ENCODE peak calls at places on chromosomes 1 and 21, in seven cellular contexts. G, Z, W, R, Y, D and A are unnamed samples.

GRCh38 chr1:40252601-40253000 is 4.9 kb downstream of the TMCO2 start:
- DNase-seq in G (no peak), Z (no peak), W (no peak), R (no peak), Y (no peak), D (no peak), A (no peak)

GRCh38 chr1:38613996-38614395 is 245.6 kb downstream of the RRAGC start:
- DNase-seq in G (no peak), Z (no peak), W (peak), R (no peak), Y (no peak), D (no peak), A (peak)

GRCh38 chr1:226657788-226658537 is 81.1 kb downstream of the ITPKB start:
- DNase-seq in G (no peak), Z (no peak), W (no peak), R (no peak), Y (peak), D (peak), A (peak)

GRCh38 chr1:159058751-159059150 is 17.8 kb downstream of the AIM2 start:
- DNase-seq in G (no peak), Z (no peak), W (no peak), R (no peak), Y (no peak), D (no peak), A (no peak)

GRCh38 chr1:76103034-76103433 is 28.5 kb downstream of the ST6GALNAC3 start:
- DNase-seq in G (no peak), Z (no peak), W (no peak), R (no peak), Y (no peak), D (no peak), A (no peak)

GRCh38 chr1:156608036-156608674 is 6.9 kb upstream of the GPATCH4 start:
- DNase-seq in G (peak), Z (peak), W (peak), R (peak), Y (no peak), D (no peak), A (no peak)

GRCh38 chr1:36008546-36009197 is 75.2 kb upstream of the TEKT2 start:
- DNase-seq in G (no peak), Z (no peak), W (no peak), R (no peak), Y (no peak), D (no peak), A (no peak)

GRCh38 chr21:36698160-36699025 is 522 bp upstream of the SIM2 start:
- DNase-seq in G (no peak), Z (no peak), W (no peak), R (no peak), Y (no peak), D (peak), A (peak)

GRCh38 chr1:182301467-182302198 is 90.0 kb downstream of the GLUL start:
- DNase-seq in G (no peak), Z (peak), W (peak), R (no peak), Y (no peak), D (no peak), A (no peak)

GRCh38 chr1:63730211-63730610 is 43.6 kb upstream of the ROR1 start:
- DNase-seq in G (no peak), Z (no peak), W (no peak), R (no peak), Y (no peak), D (no peak), A (no peak)

GRCh38 chr1:18568489-18568888 is 62.2 kb upstream of the PAX7 start:
- DNase-seq in G (no peak), Z (no peak), W (no peak), R (no peak), Y (no peak), D (no peak), A (no peak)

GRCh38 chr1:148166558-148167492 is 14.7 kb upstream of the NBPF11 start:
- DNase-seq in G (peak), Z (no peak), W (no peak), R (no peak), Y (no peak), D (no peak), A (no peak)

GRCh38 chr1:160837558-160838205 is 25.0 kb downstream of the CD244 start:
- DNase-seq in G (peak), Z (no peak), W (no peak), R (peak), Y (no peak), D (peak), A (peak)

DNA sequence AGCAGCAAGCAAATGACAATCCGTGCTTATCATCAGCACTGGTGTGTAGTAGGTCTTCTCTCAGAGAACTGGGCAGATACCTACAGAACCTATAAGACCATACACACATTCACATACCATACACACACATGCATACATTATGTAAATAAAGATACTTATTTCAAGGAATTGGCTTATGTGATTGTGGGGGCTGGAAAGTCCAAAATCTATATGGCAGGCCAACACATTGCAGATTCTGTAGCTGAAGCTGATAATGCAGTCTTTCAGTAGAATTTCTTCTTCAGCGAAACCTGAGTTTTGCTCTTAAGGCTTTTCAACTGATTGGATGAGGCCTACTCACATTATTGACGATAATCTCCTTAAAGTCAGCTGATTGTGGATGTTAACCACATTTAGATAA is 24.1 kb downstream of the RAP1A start:
- DNase-seq in G (no peak), Z (no peak), W (no peak), R (no peak), Y (no peak), D (no peak), A (no peak)
- H3K27ac ChIP-seq in G (no peak), Z (no peak), W (no peak), R (no peak), Y (no peak), D (no peak), A (no peak)

GRCh38 chr1:154338875-154339274 is 13.6 kb downstream of the ATP8B2 start:
- DNase-seq in G (no peak), Z (no peak), W (no peak), R (no peak), Y (no peak), D (no peak), A (no peak)
- H3K4me3 ChIP-seq in G (no peak), Z (no peak), W (no peak), R (peak), Y (no peak), D (no peak), A (no peak)

GRCh38 chr1:113759341-113760101 is at the start of gene PHTF1:
- DNase-seq in G (peak), Z (peak), W (peak), R (peak), Y (peak), D (peak), A (peak)

GRCh38 chr1:113760102-113760804 is 967 bp upstream of the PHTF1 start:
- DNase-seq in G (no peak), Z (no peak), W (no peak), R (no peak), Y (no peak), D (no peak), A (no peak)

GRCh38 chr1:113761937-113762336 is 2.7 kb upstream of the PHTF1 start:
- DNase-seq in G (no peak), Z (no peak), W (no peak), R (no peak), Y (no peak), D (no peak), A (no peak)

GRCh38 chr1:113756461-113756860 is 2.8 kb downstream of the PHTF1 start:
- DNase-seq in G (no peak), Z (no peak), W (no peak), R (no peak), Y (no peak), D (no peak), A (no peak)

GRCh38 chr1:113758631-113759340 is 500 bp downstream of the PHTF1 start:
- DNase-seq in G (peak), Z (peak), W (peak), R (peak), Y (peak), D (peak), A (peak)
- H3K27ac ChIP-seq in G (peak), Z (peak), W (peak), R (peak), Y (peak), D (peak), A (peak)

GRCh38 chr1:151512801-151513625 is 1.8 kb downstream of the CGN start:
- DNase-seq in G (no peak), Z (peak), W (no peak), R (no peak), Y (peak), D (no peak), A (peak)
- H3K4me3 ChIP-seq in G (no peak), Z (peak), W (no peak), R (no peak), Y (peak), D (peak), A (peak)

GRCh38 chr1:6349254-6349943 is 44.2 kb downstream of the ACOT7 start:
- DNase-seq in G (no peak), Z (no peak), W (no peak), R (no peak), Y (no peak), D (peak), A (no peak)

GRCh38 chr1:6353605-6353947 is 40.0 kb downstream of the ACOT7 start:
- DNase-seq in G (no peak), Z (no peak), W (no peak), R (no peak), Y (no peak), D (no peak), A (no peak)

GRCh38 chr1:6352138-6352563 is 41.4 kb downstream of the ACOT7 start:
- DNase-seq in G (no peak), Z (peak), W (no peak), R (no peak), Y (no peak), D (peak), A (no peak)

GRCh38 chr1:6350416-6351088 is 43.0 kb downstream of the ACOT7 start:
- DNase-seq in G (no peak), Z (no peak), W (peak), R (no peak), Y (peak), D (no peak), A (no peak)

GRCh38 chr1:6351480-6352137 is 42.0 kb downstream of the ACOT7 start:
- DNase-seq in G (no peak), Z (peak), W (peak), R (no peak), Y (peak), D (peak), A (no peak)
- H3K27ac ChIP-seq in G (no peak), Z (no peak), W (no peak), R (no peak), Y (no peak), D (no peak), A (peak)

DNA sequence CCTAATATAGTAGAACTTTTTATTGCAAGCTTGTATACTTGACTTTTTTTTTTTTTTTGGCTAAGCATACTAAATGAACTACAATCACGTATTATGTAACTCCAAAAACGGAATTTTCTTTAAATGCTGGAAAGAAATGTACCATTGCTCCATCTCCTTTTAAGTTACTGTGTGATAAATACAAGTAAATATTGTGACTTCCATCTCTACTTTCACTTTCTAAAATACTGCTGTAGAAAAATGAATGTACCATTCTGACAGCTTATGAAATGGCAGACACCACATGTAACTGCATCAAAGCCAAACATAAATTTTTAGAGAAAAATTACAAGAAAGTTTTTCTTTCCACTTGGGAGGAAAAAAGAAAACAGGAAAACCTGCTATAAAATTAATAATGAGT is 54.6 kb downstream of the ASH1L start:
- DNase-seq in G (no peak), Z (no peak), W (no peak), R (no peak), Y (no peak), D (no peak), A (no peak)
- H3K4me3 ChIP-seq in G (no peak), Z (no peak), W (no peak), R (no peak), Y (no peak), D (no peak), A (no peak)

GRCh38 chr21:29205988-29206387 is 75.5 kb downstream of the MAP3K7CL start:
- DNase-seq in G (no peak), Z (no peak), W (no peak), R (no peak), Y (no peak), D (no peak), A (no peak)

GRCh38 chr21:29208666-29209059 is 78.2 kb downstream of the MAP3K7CL start:
- DNase-seq in G (no peak), Z (no peak), W (no peak), R (no peak), Y (no peak), D (no peak), A (no peak)

GRCh38 chr21:29209696-29210095 is 79.3 kb downstream of the MAP3K7CL start:
- DNase-seq in G (no peak), Z (no peak), W (no peak), R (no peak), Y (no peak), D (no peak), A (no peak)

GRCh38 chr21:29206445-29206844 is 76.0 kb downstream of the MAP3K7CL start:
- DNase-seq in G (no peak), Z (no peak), W (no peak), R (no peak), Y (no peak), D (no peak), A (no peak)

DNA sequence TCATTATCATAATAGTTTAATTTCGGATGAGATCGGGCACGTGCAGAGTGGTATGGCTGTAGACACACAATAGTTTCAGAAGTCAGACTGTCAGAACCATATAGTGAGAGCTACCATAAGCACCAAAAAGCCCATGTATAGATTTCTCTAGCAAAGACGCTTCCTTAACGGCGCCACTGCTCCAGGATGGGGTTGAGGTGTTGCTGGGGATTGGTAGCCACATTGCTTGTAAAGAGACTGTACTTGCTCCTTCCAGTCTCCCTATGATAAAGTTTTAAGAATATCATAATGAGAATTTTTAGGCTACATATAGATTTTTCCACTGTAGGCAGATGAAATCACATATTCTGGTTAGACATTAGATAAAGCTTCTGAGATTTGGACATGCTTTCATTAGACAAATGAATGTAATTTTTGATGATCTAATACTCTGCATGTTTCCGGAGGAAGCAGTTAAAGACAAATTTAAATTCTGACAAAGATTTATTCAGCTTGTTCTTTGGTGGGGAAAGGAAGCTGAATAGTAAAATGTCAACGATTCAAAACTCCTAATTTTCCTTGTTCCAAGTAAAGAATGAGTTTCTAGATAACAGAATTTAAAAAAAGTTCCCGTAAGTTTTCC is 77.7 kb downstream of the MAP3K7CL start:
- DNase-seq in G (no peak), Z (no peak), W (no peak), R (no peak), Y (no peak), D (no peak), A (no peak)
- H3K27ac ChIP-seq in G (no peak), Z (no peak), W (peak), R (no peak), Y (peak), D (peak), A (no peak)